ENCODE peak calls at places on chromosomes 12 and 14, in four cellular contexts. W is IMR-90, Q is fibroblast of lung, D is neuronal stem cell. V is an unnamed sample.

GRCh38 chr12:109645708-109646107 is 67.9 kb upstream of the FAM222A start:
- DNase-seq in W (no peak), Q (no peak), D (no peak), V (no peak)

GRCh38 chr12:123289911-123290310 is 18.3 kb upstream of the CDK2AP1 start:
- DNase-seq in W (no peak), Q (no peak), D (no peak), V (no peak)

GRCh38 chr14:21514341-21514740 is 3.2 kb upstream of the METTL3 start:
- DNase-seq in W (no peak), Q (no peak), D (no peak), V (no peak)

GRCh38 chr14:75428230-75429104 is 645 bp downstream of the JDP2 start:
- DNase-seq in W (no peak), Q (peak), D (no peak), V (peak)

GRCh38 chr12:29725587-29726320 is 58.0 kb downstream of the TMTC1 start:
- DNase-seq in W (peak), Q (peak), D (no peak), V (no peak)

GRCh38 chr12:12563529-12563928 is 866 bp upstream of the DUSP16 start:
- DNase-seq in W (peak), Q (peak), D (no peak), V (no peak)

GRCh38 chr14:58356268-58356667 is 39.5 kb upstream of the TOMM20L start:
- DNase-seq in W (peak), Q (no peak), D (no peak), V (no peak)

GRCh38 chr14:57153286-57153685 is 115.4 kb downstream of the EXOC5 start:
- DNase-seq in W (no peak), Q (no peak), D (no peak), V (no peak)

GRCh38 chr14:55188686-55189295 is 2.6 kb downstream of the DLGAP5 start:
- DNase-seq in W (peak), Q (peak), D (no peak), V (no peak)

GRCh38 chr14:89445252-89445973 is 28.4 kb upstream of the FOXN3 start:
- DNase-seq in W (peak), Q (peak), D (no peak), V (no peak)

GRCh38 chr14:103140316-103141109 is 17.3 kb downstream of the TNFAIP2 start:
- DNase-seq in W (no peak), Q (no peak), D (no peak), V (no peak)

GRCh38 chr14:74207943-74208342 is 31.3 kb upstream of the VSX2 start:
- DNase-seq in W (no peak), Q (no peak), D (no peak), V (no peak)
- H3K9ac ChIP-seq in W (no peak), Q (no peak), D (no peak), V (no peak)

GRCh38 chr12:45257185-45257585 is 41.3 kb downstream of the ANO6 start:
- DNase-seq in W (no peak), Q (no peak), D (no peak), V (no peak)
- H3K27ac ChIP-seq in W (no peak), Q (no peak), D (no peak), V (no peak)

GRCh38 chr12:94649349-94650142 is 811 bp downstream of the TMCC3 start:
- DNase-seq in W (peak), Q (peak), D (peak), V (peak)
- H3K9ac ChIP-seq in W (no peak), Q (no peak), D (peak), V (peak)

GRCh38 chr14:48304729-48305128 is 629.3 kb upstream of the MDGA2 start:
- DNase-seq in W (no peak), Q (no peak), D (no peak), V (no peak)
- H3K27ac ChIP-seq in W (no peak), Q (no peak), D (no peak), V (no peak)